ENCODE peak calls at places on chromosomes 16 and 17, in seven cellular contexts. S, T, P, E, O, W and Y are unnamed samples. For H3K9me3, the result is how much of the 10 kb centered on the place peaks cover.

GRCh38 chr16:67394271-67395104 is 1.2 kb upstream of the TPPP3 start:
- DNase-seq in S (no peak), T (no peak), P (no peak), E (peak), O (peak), W (no peak), Y (no peak)

GRCh38 chr17:386145-386876 is 33.7 kb upstream of the RPH3AL start:
- DNase-seq in S (peak), T (peak), P (peak), E (peak), O (peak), W (no peak), Y (peak)

GRCh38 chr16:67260426-67261063 is 11.8 kb downstream of the SLC9A5 start:
- DNase-seq in S (no peak), T (no peak), P (no peak), E (peak), O (no peak), W (no peak), Y (no peak)

GRCh38 chr17:80694992-80695912 is 150.6 kb downstream of the RPTOR start:
- DNase-seq in S (no peak), T (no peak), P (no peak), E (no peak), O (no peak), W (no peak), Y (no peak)

GRCh38 chr16:1770328-1771071 is 843 bp downstream of the NME3 start:
- DNase-seq in S (peak), T (no peak), P (no peak), E (no peak), O (peak), W (no peak), Y (peak)

GRCh38 chr17:68701046-68701445 is 99.9 kb upstream of the FAM20A start:
- DNase-seq in S (no peak), T (no peak), P (no peak), E (peak), O (no peak), W (no peak), Y (no peak)

GRCh38 chr17:64499805-64500486 is 3.1 kb upstream of the POLG2 start:
- DNase-seq in S (no peak), T (no peak), P (no peak), E (peak), O (no peak), W (no peak), Y (no peak)

GRCh38 chr17:81365148-81365600 is 30.1 kb upstream of the BAHCC1 start:
- DNase-seq in S (no peak), T (no peak), P (no peak), E (peak), O (no peak), W (no peak), Y (no peak)

GRCh38 chr17:63124958-63125357 is 158.9 kb downstream of the TANC2 start:
- DNase-seq in S (no peak), T (no peak), P (no peak), E (no peak), O (no peak), W (no peak), Y (no peak)

GRCh38 chr17:77382966-77383612 is 242.3 kb downstream of the SEC14L1 start:
- DNase-seq in S (no peak), T (no peak), P (no peak), E (no peak), O (no peak), W (no peak), Y (no peak)

GRCh38 chr16:49617016-49617569 is 238.8 kb downstream of the ZNF423 start:
- DNase-seq in S (no peak), T (no peak), P (no peak), E (no peak), O (no peak), W (no peak), Y (no peak)

DNA sequence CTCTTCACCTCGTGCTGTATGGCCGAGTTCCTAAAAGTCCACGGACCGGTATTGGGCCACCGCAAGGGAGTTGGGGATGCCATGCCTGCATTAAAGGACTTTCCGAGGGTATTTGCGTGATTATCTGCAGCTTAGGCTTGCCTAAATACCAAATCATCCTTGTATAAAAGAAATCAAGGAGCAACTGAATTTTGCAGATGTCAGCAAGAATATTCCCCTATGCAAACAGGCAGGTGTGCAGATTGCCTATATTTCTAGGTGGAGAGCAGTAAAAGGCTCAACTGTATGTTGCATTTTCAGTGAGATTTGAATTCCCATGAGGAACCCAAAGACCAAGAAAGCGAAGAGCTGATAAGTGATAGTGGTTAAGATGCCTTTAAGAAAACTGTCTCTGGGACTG is 452.3 kb downstream of the CDH11 start:
- DNase-seq in S (no peak), T (no peak), P (no peak), E (no peak), O (no peak), W (no peak), Y (no peak)
- H3K9me3 ChIP-seq in S (under half), T (under half), P (under half), E (under half), O (under half), W (under half), Y (under half)

GRCh38 chr17:61624951-61625350 is 33.9 kb upstream of the NACA2 start:
- DNase-seq in S (no peak), T (no peak), P (no peak), E (no peak), O (no peak), W (no peak), Y (no peak)

GRCh38 chr17:61618950-61619349 is 27.9 kb upstream of the NACA2 start:
- DNase-seq in S (no peak), T (no peak), P (no peak), E (no peak), O (no peak), W (no peak), Y (no peak)

GRCh38 chr17:61619493-61619892 is 28.5 kb upstream of the NACA2 start:
- DNase-seq in S (no peak), T (no peak), P (no peak), E (no peak), O (no peak), W (no peak), Y (no peak)

GRCh38 chr17:61619953-61620352 is 28.9 kb upstream of the NACA2 start:
- DNase-seq in S (no peak), T (no peak), P (no peak), E (no peak), O (no peak), W (no peak), Y (no peak)

GRCh38 chr17:61621317-61621716 is 30.3 kb upstream of the NACA2 start:
- DNase-seq in S (no peak), T (no peak), P (no peak), E (no peak), O (no peak), W (no peak), Y (no peak)
- H3K9me3 ChIP-seq in S (under half), T (under half), P (under half), E (under half), O (under half), W (under half), Y (under half)

GRCh38 chr16:10535461-10535860 is 44.9 kb downstream of the EMP2 start:
- DNase-seq in S (no peak), T (no peak), P (no peak), E (no peak), O (no peak), W (no peak), Y (no peak)

GRCh38 chr16:10529895-10530669 is 50.3 kb downstream of the EMP2 start:
- DNase-seq in S (no peak), T (no peak), P (no peak), E (no peak), O (no peak), W (no peak), Y (no peak)

GRCh38 chr16:10528635-10529034 is 51.8 kb downstream of the EMP2 start:
- DNase-seq in S (no peak), T (no peak), P (no peak), E (no peak), O (no peak), W (no peak), Y (no peak)

GRCh38 chr16:10530685-10531084 is 49.7 kb downstream of the EMP2 start:
- DNase-seq in S (no peak), T (no peak), P (no peak), E (no peak), O (no peak), W (no peak), Y (no peak)

GRCh38 chr16:10531582-10531981 is 48.8 kb downstream of the EMP2 start:
- DNase-seq in S (no peak), T (no peak), P (no peak), E (no peak), O (no peak), W (no peak), Y (no peak)
- H3K9me3 ChIP-seq in S (under half), T (under half), P (under half), E (under half), O (under half), W (under half), Y (under half)

DNA sequence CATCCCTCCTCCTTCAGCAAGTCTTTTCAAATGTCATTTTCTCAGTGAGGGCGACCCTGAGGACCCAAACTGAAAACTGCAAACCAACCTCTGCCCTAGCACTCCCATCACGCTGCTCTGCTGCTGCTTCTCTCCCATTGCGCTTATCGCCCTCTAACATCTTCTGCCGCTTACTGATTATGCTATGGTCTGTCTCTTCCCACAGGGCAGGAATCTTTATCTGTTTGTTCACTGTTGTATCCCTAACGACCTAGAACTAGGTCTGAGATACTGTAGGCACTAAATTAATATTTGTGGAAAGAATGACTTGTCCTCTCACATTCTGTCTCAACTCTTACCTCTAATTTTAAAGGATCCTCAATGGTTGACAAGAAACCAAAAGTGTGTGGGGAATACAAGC is 12.5 kb downstream of the ZSCAN32 start:
- DNase-seq in S (no peak), T (no peak), P (no peak), E (no peak), O (no peak), W (no peak), Y (no peak)
- H3K9me3 ChIP-seq in S (half or more), T (half or more), P (half or more), E (under half), O (under half), W (under half), Y (under half)

DNA sequence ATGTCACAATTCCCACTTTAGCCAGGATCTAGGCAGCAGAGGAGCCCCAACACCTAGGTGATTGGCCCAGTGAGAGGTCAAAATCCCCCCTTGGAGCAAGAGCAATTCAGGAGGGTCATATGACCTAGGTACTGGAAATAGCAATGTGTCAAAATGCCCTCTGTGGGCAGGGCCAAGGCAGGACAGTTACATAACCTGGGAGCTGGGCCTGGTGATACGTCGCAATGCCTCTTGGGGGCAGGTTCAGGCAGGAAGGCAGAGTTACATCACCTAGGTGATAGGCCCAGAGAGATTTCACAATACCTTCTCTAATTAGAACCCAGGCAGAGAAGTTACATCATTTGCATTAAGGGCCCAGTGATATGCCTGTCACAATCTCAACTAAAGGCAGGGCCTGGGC is 1906.3 kb downstream of the TP53TG3F start:
- DNase-seq in S (no peak), T (no peak), P (no peak), E (no peak), O (no peak), W (no peak), Y (no peak)
- H3K9me3 ChIP-seq in S (under half), T (under half), P (under half), E (under half), O (under half), W (under half), Y (under half)

DNA sequence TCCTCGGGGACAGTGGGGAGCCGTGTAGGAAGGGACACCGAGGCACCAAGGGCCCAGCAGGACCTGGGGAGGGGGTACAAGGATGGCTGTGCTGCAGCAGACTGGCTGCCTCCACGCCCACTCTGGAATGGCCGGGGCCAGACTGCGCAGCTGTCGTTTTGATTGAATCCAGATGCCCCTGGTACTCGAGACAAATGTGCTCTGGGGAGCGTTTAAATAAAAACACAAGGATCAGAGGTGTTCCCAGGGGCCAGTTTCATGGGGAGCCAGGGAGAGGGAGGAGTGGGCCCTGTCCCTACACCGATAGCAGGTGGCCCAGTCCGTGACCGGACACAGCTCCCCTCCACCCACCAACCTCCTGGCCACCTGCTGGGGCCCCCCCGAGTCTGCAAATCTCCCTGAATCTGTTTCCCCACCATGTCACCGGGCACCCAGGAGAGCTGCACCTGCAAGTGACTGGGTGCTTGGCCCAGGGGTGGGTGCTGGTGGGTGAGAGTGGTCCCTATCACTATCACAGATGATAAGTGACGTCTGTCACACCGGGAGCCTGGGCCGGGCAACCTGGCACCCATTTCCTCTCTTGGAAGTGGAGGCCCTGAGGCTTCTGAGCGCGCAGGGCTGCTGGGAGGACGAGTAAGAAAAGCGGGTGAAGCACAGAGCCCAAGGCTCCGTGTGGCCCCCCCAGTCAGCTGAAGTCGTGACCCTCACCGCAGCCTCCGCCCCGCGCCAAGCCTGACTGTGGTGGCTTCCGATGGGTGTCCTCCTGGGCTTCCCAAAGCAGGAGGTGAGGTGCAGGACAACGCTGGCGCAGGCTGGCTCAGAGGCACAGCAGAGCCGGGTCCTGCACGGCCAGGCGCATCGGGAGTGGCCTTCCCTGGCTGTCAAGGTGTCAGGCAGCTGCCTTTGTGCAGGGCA is 21.2 kb upstream of the ACSF3 start:
- DNase-seq in S (peak), T (no peak), P (no peak), E (peak), O (no peak), W (no peak), Y (no peak)
- H3K9me3 ChIP-seq in S (under half), T (under half), P (under half), E (under half), O (under half), W (under half), Y (under half)

GRCh38 chr17:72802726-72803125 is 289.8 kb downstream of the SLC39A11 start:
- DNase-seq in S (no peak), T (no peak), P (no peak), E (no peak), O (no peak), W (no peak), Y (no peak)

GRCh38 chr17:72795941-72796340 is 296.5 kb downstream of the SLC39A11 start:
- DNase-seq in S (no peak), T (no peak), P (no peak), E (no peak), O (no peak), W (no peak), Y (no peak)

GRCh38 chr17:72794152-72794551 is 298.3 kb downstream of the SLC39A11 start:
- DNase-seq in S (no peak), T (no peak), P (no peak), E (no peak), O (no peak), W (no peak), Y (no peak)

GRCh38 chr17:72792771-72793170 is 299.7 kb downstream of the SLC39A11 start:
- DNase-seq in S (no peak), T (no peak), P (no peak), E (no peak), O (no peak), W (no peak), Y (no peak)

DNA sequence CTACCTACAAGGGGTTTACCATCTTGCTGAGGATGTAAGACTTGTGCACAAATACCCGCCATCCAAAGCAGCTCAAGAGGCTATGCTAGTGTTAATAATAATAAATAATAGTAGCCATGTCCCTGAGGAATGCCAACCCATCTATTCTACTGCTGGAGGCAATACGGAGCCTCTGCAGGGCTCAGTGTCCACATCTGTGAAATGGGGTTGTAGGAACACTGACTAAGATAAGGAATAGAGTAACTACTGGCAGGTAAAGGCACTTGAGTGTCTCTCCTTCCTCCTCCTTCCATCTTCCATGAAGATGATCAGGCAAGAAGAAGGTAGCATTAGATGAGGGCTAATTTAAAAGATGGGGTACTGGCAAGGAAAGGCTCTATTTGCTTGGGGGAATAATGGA is 295.3 kb downstream of the SLC39A11 start:
- DNase-seq in S (no peak), T (no peak), P (no peak), E (no peak), O (no peak), W (no peak), Y (no peak)
- H3K9me3 ChIP-seq in S (half or more), T (under half), P (under half), E (under half), O (under half), W (under half), Y (under half)

DNA sequence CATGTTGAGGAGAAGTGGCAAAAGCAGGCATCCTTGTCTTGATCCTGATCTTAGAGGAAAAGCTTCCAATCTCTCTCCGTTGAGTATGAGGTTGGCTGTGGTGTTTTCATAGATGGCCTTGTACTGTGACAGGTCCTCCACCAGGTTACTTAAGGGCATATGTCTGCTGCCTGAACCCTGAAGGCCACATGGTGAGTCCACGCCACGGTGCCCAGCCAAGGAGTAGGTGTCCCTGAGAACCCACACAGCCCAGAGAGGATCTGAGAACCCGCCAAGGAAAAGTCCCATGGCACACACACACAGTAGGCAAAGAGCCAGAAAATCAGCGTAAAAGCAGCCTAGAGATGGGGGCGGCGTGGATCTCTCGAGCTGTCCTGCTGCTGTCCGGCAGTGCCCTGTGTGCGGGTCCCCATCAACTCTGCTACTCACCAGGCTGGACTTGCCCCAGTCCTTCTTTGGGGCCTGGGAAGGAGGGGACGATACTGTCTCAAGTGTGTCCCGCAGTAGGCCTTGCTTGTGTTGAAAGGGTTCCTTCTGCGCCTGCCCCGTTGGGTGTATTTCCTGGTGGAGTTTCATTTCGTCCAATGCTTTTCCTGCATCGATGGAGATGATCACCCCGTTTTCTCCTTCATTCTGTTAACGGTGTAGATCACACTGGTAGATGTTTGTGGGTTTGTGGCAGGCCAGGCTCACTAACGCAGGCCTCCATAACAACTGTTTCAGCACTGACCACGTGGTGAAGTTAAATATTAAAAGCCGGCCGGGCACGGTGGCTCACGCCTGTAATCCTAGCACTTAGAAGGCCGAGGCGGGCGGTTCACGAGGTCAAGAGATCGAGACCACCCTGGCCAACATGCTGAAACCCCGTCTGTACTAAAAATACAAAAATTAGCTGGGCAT is 90.8 kb upstream of the DNAH17 start:
- DNase-seq in S (no peak), T (no peak), P (no peak), E (no peak), O (no peak), W (no peak), Y (no peak)
- H3K9me3 ChIP-seq in S (under half), T (under half), P (under half), E (under half), O (under half), W (under half), Y (under half)